ENCODE peak calls at places on chromosomes 12 and 14, in five cellular contexts. One of them, this sample, is unnamed.

GRCh38 chr12:5493018-5493417 is 61.1 kb downstream of the NTF3 start:
- DNase-seq in stimulated activated CD4-positive, alpha-beta T cell treated with anti-CD3 and anti-CD28 coated beads, Interleukin-15, amount 100 ng/mL, for 1 hour: no peak
- DNase-seq in T-helper 22 cell: no peak
- DNase-seq in psoas muscle: no peak
- DNase-seq in A549: no peak
- DNase-seq in this sample: no peak

GRCh38 chr12:8993827-8994226 is 4.5 kb downstream of the KLRG1 start:
- DNase-seq in stimulated activated CD4-positive, alpha-beta T cell treated with anti-CD3 and anti-CD28 coated beads, Interleukin-15, amount 100 ng/mL, for 1 hour: no peak
- DNase-seq in T-helper 22 cell: no peak
- DNase-seq in psoas muscle: no peak
- DNase-seq in A549: no peak
- DNase-seq in this sample: no peak

GRCh38 chr14:100072783-100073346 is 7.6 kb downstream of the EVL start:
- DNase-seq in stimulated activated CD4-positive, alpha-beta T cell treated with anti-CD3 and anti-CD28 coated beads, Interleukin-15, amount 100 ng/mL, for 1 hour: no peak
- DNase-seq in T-helper 22 cell: peak
- DNase-seq in psoas muscle: no peak
- DNase-seq in A549: no peak
- DNase-seq in this sample: no peak

GRCh38 chr12:16939871-16940306 is 333.9 kb upstream of the LMO3 start:
- DNase-seq in stimulated activated CD4-positive, alpha-beta T cell treated with anti-CD3 and anti-CD28 coated beads, Interleukin-15, amount 100 ng/mL, for 1 hour: no peak
- DNase-seq in T-helper 22 cell: no peak
- DNase-seq in psoas muscle: no peak
- DNase-seq in A549: peak
- DNase-seq in this sample: no peak

GRCh38 chr14:105337966-105338365 is 23.4 kb downstream of the PACS2 start:
- DNase-seq in stimulated activated CD4-positive, alpha-beta T cell treated with anti-CD3 and anti-CD28 coated beads, Interleukin-15, amount 100 ng/mL, for 1 hour: no peak
- DNase-seq in T-helper 22 cell: no peak
- DNase-seq in psoas muscle: peak
- DNase-seq in A549: no peak
- DNase-seq in this sample: peak

GRCh38 chr12:78721906-78722305 is 142.7 kb upstream of the SYT1 start:
- DNase-seq in stimulated activated CD4-positive, alpha-beta T cell treated with anti-CD3 and anti-CD28 coated beads, Interleukin-15, amount 100 ng/mL, for 1 hour: no peak
- DNase-seq in T-helper 22 cell: no peak
- DNase-seq in psoas muscle: no peak
- DNase-seq in A549: no peak
- DNase-seq in this sample: no peak

GRCh38 chr12:25797335-25797863 is 161.1 kb upstream of the RASSF8 start:
- DNase-seq in stimulated activated CD4-positive, alpha-beta T cell treated with anti-CD3 and anti-CD28 coated beads, Interleukin-15, amount 100 ng/mL, for 1 hour: no peak
- DNase-seq in T-helper 22 cell: no peak
- DNase-seq in psoas muscle: no peak
- DNase-seq in A549: no peak
- DNase-seq in this sample: no peak

GRCh38 chr12:62757048-62757447 is 177.9 kb downstream of the PPM1H start:
- DNase-seq in stimulated activated CD4-positive, alpha-beta T cell treated with anti-CD3 and anti-CD28 coated beads, Interleukin-15, amount 100 ng/mL, for 1 hour: no peak
- DNase-seq in T-helper 22 cell: no peak
- DNase-seq in psoas muscle: no peak
- DNase-seq in A549: no peak
- DNase-seq in this sample: no peak

GRCh38 chr12:97561321-97562230 is 99.0 kb downstream of the RMST start:
- DNase-seq in stimulated activated CD4-positive, alpha-beta T cell treated with anti-CD3 and anti-CD28 coated beads, Interleukin-15, amount 100 ng/mL, for 1 hour: no peak
- DNase-seq in T-helper 22 cell: no peak
- DNase-seq in psoas muscle: no peak
- DNase-seq in A549: no peak
- DNase-seq in this sample: no peak

GRCh38 chr14:77485901-77486678 is 12.5 kb downstream of the ISM2 start:
- DNase-seq in stimulated activated CD4-positive, alpha-beta T cell treated with anti-CD3 and anti-CD28 coated beads, Interleukin-15, amount 100 ng/mL, for 1 hour: no peak
- DNase-seq in T-helper 22 cell: no peak
- DNase-seq in psoas muscle: no peak
- DNase-seq in A549: peak
- DNase-seq in this sample: no peak

GRCh38 chr12:49133014-49133413 is 1.8 kb upstream of the TUBA1B start:
- DNase-seq in stimulated activated CD4-positive, alpha-beta T cell treated with anti-CD3 and anti-CD28 coated beads, Interleukin-15, amount 100 ng/mL, for 1 hour: no peak
- DNase-seq in T-helper 22 cell: no peak
- DNase-seq in psoas muscle: no peak
- DNase-seq in A549: no peak
- DNase-seq in this sample: no peak

GRCh38 chr12:65608319-65608916 is 215.9 kb upstream of the HMGA2 start:
- DNase-seq in stimulated activated CD4-positive, alpha-beta T cell treated with anti-CD3 and anti-CD28 coated beads, Interleukin-15, amount 100 ng/mL, for 1 hour: no peak
- DNase-seq in T-helper 22 cell: no peak
- DNase-seq in psoas muscle: no peak
- DNase-seq in A549: no peak
- DNase-seq in this sample: no peak

GRCh38 chr14:60777856-60778578 is 43.5 kb downstream of the MNAT1 start:
- DNase-seq in stimulated activated CD4-positive, alpha-beta T cell treated with anti-CD3 and anti-CD28 coated beads, Interleukin-15, amount 100 ng/mL, for 1 hour: no peak
- DNase-seq in T-helper 22 cell: no peak
- DNase-seq in psoas muscle: no peak
- DNase-seq in A549: no peak
- DNase-seq in this sample: no peak

GRCh38 chr14:50766338-50766886 is 64.5 kb downstream of the NIN start:
- DNase-seq in stimulated activated CD4-positive, alpha-beta T cell treated with anti-CD3 and anti-CD28 coated beads, Interleukin-15, amount 100 ng/mL, for 1 hour: no peak
- DNase-seq in T-helper 22 cell: no peak
- DNase-seq in psoas muscle: no peak
- DNase-seq in A549: no peak
- DNase-seq in this sample: no peak

GRCh38 chr12:7705846-7706245 is 5.4 kb upstream of the DPPA3 start:
- DNase-seq in stimulated activated CD4-positive, alpha-beta T cell treated with anti-CD3 and anti-CD28 coated beads, Interleukin-15, amount 100 ng/mL, for 1 hour: no peak
- DNase-seq in T-helper 22 cell: no peak
- DNase-seq in psoas muscle: no peak
- DNase-seq in A549: no peak
- DNase-seq in this sample: no peak

GRCh38 chr12:68425998-68426397 is 93.8 kb upstream of the MDM1 start:
- DNase-seq in stimulated activated CD4-positive, alpha-beta T cell treated with anti-CD3 and anti-CD28 coated beads, Interleukin-15, amount 100 ng/mL, for 1 hour: no peak
- DNase-seq in T-helper 22 cell: no peak
- DNase-seq in psoas muscle: no peak
- DNase-seq in A549: no peak
- DNase-seq in this sample: no peak

GRCh38 chr14:95215094-95215493 is 57.8 kb upstream of the DICER1 start:
- DNase-seq in stimulated activated CD4-positive, alpha-beta T cell treated with anti-CD3 and anti-CD28 coated beads, Interleukin-15, amount 100 ng/mL, for 1 hour: no peak
- DNase-seq in T-helper 22 cell: no peak
- DNase-seq in psoas muscle: no peak
- DNase-seq in A549: no peak
- DNase-seq in this sample: no peak

GRCh38 chr12:101670007-101670671 is 27.3 kb upstream of the CHPT1 start:
- DNase-seq in stimulated activated CD4-positive, alpha-beta T cell treated with anti-CD3 and anti-CD28 coated beads, Interleukin-15, amount 100 ng/mL, for 1 hour: no peak
- DNase-seq in T-helper 22 cell: no peak
- DNase-seq in psoas muscle: no peak
- DNase-seq in A549: peak
- DNase-seq in this sample: no peak

This sample was measured in upper lobe of left lung.